ENCODE peak calls at places on chromosome 17, in six cellular contexts. T, N, G, M, K and J are unnamed samples.

GRCh38 chr17:17710728-17711541 is 29.7 kb downstream of the RAI1 start:
- DNase-seq in T (no peak), N (no peak), G (no peak), M (no peak), K (peak), J (peak)

GRCh38 chr17:28018439-28019070 is 23.9 kb upstream of the NLK start:
- DNase-seq in T (no peak), N (no peak), G (peak), M (no peak), K (no peak), J (no peak)

GRCh38 chr17:71080937-71081336 is 911.6 kb downstream of the KCNJ2 start:
- DNase-seq in T (no peak), N (no peak), G (no peak), M (no peak), K (no peak), J (no peak)

GRCh38 chr17:68152161-68152571 is 95.7 kb upstream of the AMZ2 start:
- DNase-seq in T (no peak), N (no peak), G (no peak), M (no peak), K (peak), J (no peak)

GRCh38 chr17:53950207-53950857 is 127.6 kb downstream of the KIF2B start:
- DNase-seq in T (no peak), N (no peak), G (no peak), M (no peak), K (no peak), J (peak)

GRCh38 chr17:83153681-83154310 is 74.4 kb downstream of the METRNL start:
- DNase-seq in T (no peak), N (peak), G (no peak), M (peak), K (no peak), J (no peak)

GRCh38 chr17:48728232-48729231 is at the start of gene HOXB13:
- DNase-seq in T (peak), N (no peak), G (peak), M (no peak), K (peak), J (peak)

GRCh38 chr17:80064696-80065095 is 28.3 kb downstream of the CCDC40 start:
- DNase-seq in T (no peak), N (no peak), G (no peak), M (no peak), K (peak), J (no peak)

GRCh38 chr17:47077576-47077975 is 98.5 kb upstream of the RPRML start:
- DNase-seq in T (no peak), N (no peak), G (no peak), M (no peak), K (no peak), J (no peak)

GRCh38 chr17:81993726-81994592 is 16.5 kb downstream of the ASPSCR1 start:
- DNase-seq in T (peak), N (no peak), G (no peak), M (no peak), K (peak), J (no peak)

GRCh38 chr17:19345067-19345460 is 17.5 kb downstream of the B9D1 start:
- DNase-seq in T (no peak), N (peak), G (no peak), M (no peak), K (no peak), J (no peak)

GRCh38 chr17:80376531-80376930 is 38.4 kb upstream of the ENDOV start:
- DNase-seq in T (no peak), N (peak), G (no peak), M (no peak), K (no peak), J (no peak)

GRCh38 chr17:73588291-73589095 is 55.8 kb downstream of the SDK2 start:
- DNase-seq in T (peak), N (no peak), G (no peak), M (no peak), K (no peak), J (no peak)

GRCh38 chr17:75524971-75525805 is at the start of gene LLGL2:
- DNase-seq in T (peak), N (peak), G (peak), M (no peak), K (peak), J (peak)
- TF ChIP-seq CTCF in T (no peak), N (peak), G (peak), M (peak), K (no peak), J (no peak)

GRCh38 chr17:31444026-31444425 is 52.6 kb downstream of the RAB11FIP4 start:
- DNase-seq in T (no peak), N (no peak), G (no peak), M (no peak), K (no peak), J (no peak)

GRCh38 chr17:31449746-31450145 is 58.3 kb downstream of the RAB11FIP4 start:
- DNase-seq in T (no peak), N (no peak), G (no peak), M (no peak), K (no peak), J (no peak)

GRCh38 chr17:31448467-31449077 is 57.1 kb downstream of the RAB11FIP4 start:
- DNase-seq in T (no peak), N (no peak), G (no peak), M (no peak), K (no peak), J (no peak)

GRCh38 chr17:31443386-31443785 is 51.9 kb downstream of the RAB11FIP4 start:
- DNase-seq in T (no peak), N (peak), G (no peak), M (no peak), K (peak), J (no peak)

DNA sequence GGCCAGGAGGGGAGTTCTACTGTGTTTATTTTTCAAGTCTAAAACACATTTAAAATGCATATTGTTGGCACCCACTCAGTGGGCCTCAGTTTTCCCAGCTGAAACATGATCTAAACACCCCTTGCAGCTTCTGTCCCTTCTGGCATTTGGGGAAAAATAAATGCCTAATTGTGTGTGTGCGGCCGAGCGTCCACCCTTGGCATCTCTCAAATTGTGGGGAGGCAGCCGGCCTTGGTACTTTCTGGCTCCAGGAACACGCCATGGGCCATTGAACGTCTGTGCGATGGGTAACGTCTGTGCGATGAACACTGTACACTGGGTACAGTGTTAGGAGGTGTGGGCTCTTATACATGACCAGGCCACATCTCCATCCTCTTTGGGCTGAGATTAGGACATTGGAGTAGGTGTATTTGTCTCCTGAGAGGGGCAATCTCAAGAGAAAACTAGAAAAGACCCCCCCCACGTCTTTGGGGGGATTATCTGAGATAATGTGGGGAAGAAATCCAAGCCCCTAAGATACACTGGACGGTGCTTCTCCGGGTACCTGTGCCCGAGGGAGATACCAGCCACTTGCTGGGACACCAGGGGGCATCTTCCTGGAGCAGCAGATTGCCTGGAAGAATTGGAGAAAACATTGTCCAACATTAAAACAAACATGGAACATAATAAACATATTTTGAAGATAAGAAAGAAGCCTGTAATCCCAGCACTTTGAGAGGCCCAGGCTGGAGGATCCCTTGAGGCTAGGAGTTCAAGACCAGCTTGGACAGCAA is 54.9 kb downstream of the RAB11FIP4 start:
- DNase-seq in T (no peak), N (no peak), G (no peak), M (no peak), K (no peak), J (no peak)
- TF ChIP-seq CTCF in T (no peak), N (no peak), G (peak), M (no peak), K (no peak), J (no peak)

GRCh38 chr17:21288581-21289017 is 4.1 kb downstream of the MAP2K3 start:
- DNase-seq in T (no peak), N (no peak), G (no peak), M (no peak), K (peak), J (no peak)
- TF ChIP-seq CTCF in T (no peak), N (no peak), G (peak), M (no peak), K (no peak), J (no peak)

GRCh38 chr17:36673068-36673467 is 71.7 kb downstream of the MRM1 start:
- DNase-seq in T (no peak), N (no peak), G (no peak), M (no peak), K (no peak), J (no peak)

GRCh38 chr17:36665417-36665816 is 64.0 kb downstream of the MRM1 start:
- DNase-seq in T (no peak), N (no peak), G (no peak), M (no peak), K (no peak), J (no peak)

GRCh38 chr17:36671144-36671543 is 69.8 kb downstream of the MRM1 start:
- DNase-seq in T (no peak), N (no peak), G (no peak), M (no peak), K (no peak), J (no peak)

GRCh38 chr17:36668824-36669223 is 67.4 kb downstream of the MRM1 start:
- DNase-seq in T (no peak), N (no peak), G (no peak), M (no peak), K (no peak), J (no peak)

DNA sequence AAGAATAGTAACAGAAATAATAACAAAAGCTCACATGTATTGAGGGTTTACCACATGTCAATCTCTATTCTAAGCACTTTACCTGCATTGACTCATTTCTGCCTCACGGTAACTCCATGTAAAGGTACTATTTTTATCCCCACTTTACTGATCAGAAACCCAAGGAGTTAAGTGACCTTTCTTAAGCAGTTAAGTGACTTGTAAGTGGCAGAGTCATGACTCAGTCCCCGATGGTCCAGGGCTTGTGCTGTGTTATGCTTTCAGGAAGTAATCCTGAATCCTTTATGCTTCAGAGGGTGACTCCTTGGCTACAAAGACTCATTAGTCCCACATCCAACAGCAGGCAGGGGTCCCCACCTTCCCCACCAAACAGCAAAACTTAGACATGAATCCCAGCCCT is 66.5 kb downstream of the MRM1 start:
- DNase-seq in T (no peak), N (no peak), G (no peak), M (no peak), K (no peak), J (no peak)
- TF ChIP-seq CTCF in T (no peak), N (no peak), G (no peak), M (no peak), K (no peak), J (no peak)

GRCh38 chr17:50806141-50806643 is 29.2 kb upstream of the WFIKKN2 start:
- DNase-seq in T (no peak), N (no peak), G (no peak), M (no peak), K (no peak), J (no peak)
- TF ChIP-seq CTCF in T (no peak), N (no peak), G (no peak), M (no peak), K (no peak), J (no peak)

GRCh38 chr17:49764559-49765180 is 739 bp upstream of the FAM117A start:
- DNase-seq in T (no peak), N (no peak), G (no peak), M (no peak), K (no peak), J (no peak)
- TF ChIP-seq CTCF in T (no peak), N (no peak), G (no peak), M (no peak), K (no peak), J (no peak)

DNA sequence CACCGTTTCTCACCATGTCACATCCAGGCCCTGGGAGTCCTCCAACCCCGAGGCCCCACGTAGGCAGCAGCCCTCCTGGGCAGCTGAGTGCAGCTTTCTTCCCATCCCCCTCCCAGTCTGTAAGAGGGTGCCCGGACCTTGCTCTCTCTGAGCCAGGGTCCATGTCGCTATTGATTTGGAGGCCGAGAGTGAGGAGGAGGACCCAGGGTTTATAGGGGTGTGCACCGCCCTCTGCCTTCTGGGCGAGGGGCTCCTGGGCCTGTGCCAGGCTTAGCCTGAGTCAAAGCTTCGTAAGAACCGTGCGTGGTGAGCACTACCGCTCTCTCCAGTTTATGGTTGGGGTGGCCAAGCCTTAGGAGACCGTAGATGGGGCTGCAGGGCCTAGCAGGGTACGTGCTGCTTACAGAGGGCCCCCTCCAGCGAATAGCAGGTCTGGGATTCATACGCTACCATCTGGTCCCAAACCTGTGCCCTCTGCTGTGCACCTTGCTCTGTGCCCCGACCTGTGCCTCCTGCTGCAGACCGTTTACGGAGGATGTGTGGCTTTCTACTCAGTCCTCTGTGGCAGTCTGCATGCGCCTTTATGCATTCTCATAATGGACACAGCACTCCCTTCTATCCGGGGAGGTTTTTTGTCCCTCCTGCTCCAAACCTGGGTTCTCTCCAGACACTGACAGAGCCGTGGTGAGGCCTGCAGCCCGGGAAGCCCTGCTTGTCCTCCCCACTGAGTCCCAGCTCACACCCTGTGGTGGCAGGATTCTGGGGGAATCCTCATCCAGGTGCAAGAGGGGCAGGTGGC is 54.7 kb downstream of the PGS1 start:
- DNase-seq in T (no peak), N (no peak), G (no peak), M (no peak), K (no peak), J (no peak)
- TF ChIP-seq CTCF in T (no peak), N (no peak), G (no peak), M (no peak), K (no peak), J (no peak)

DNA sequence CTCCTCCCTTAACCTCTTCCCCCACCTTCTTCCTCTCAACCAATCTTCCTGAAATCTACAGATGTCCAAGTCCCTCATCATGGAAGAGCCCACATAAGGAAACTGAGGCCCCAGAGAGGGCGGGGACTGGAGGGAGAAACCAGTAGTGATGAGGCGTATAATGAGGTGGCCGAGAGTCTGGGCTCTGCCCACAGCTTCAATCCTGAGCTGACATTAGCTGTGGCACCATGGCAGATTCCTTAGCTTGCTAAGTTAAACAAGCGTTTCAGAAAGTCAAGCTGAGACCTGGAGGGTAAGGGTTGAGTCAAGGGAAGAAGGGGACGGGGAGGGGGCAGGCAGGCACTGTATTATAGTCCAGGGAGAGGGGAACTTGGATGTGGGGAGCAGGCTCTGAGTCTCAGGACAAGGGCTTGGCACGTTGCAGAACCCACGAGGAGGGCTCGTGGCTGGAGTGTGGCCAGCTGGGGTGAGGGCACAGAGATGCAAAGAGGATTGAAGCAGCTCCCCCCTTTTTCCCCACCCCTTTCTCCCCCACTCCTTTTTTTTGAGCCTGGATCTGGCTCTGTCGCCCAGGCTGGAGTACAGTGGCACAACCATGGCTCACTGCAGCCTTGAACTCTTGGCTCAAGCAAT is 13.3 kb downstream of the ARHGAP23 start:
- DNase-seq in T (no peak), N (no peak), G (peak), M (no peak), K (no peak), J (no peak)
- TF ChIP-seq CTCF in T (no peak), N (no peak), G (no peak), M (no peak), K (no peak), J (no peak)

GRCh38 chr17:32335647-32336046 is 6.3 kb downstream of the C17orf75 start:
- DNase-seq in T (no peak), N (no peak), G (no peak), M (no peak), K (no peak), J (no peak)

GRCh38 chr17:32345953-32346600 is 3.9 kb upstream of the ZNF207 start:
- DNase-seq in T (no peak), N (no peak), G (no peak), M (no peak), K (no peak), J (no peak)

GRCh38 chr17:32341857-32342602 is at the start of gene C17orf75:
- DNase-seq in T (peak), N (peak), G (peak), M (peak), K (peak), J (peak)

GRCh38 chr17:32342603-32343325 is 791 bp upstream of the C17orf75 start:
- DNase-seq in T (no peak), N (no peak), G (no peak), M (no peak), K (no peak), J (no peak)

GRCh38 chr17:32341141-32341856 is 674 bp downstream of the C17orf75 start:
- DNase-seq in T (no peak), N (no peak), G (no peak), M (no peak), K (no peak), J (no peak)
- TF ChIP-seq CTCF in T (no peak), N (no peak), G (no peak), M (no peak), K (no peak), J (no peak)

DNA sequence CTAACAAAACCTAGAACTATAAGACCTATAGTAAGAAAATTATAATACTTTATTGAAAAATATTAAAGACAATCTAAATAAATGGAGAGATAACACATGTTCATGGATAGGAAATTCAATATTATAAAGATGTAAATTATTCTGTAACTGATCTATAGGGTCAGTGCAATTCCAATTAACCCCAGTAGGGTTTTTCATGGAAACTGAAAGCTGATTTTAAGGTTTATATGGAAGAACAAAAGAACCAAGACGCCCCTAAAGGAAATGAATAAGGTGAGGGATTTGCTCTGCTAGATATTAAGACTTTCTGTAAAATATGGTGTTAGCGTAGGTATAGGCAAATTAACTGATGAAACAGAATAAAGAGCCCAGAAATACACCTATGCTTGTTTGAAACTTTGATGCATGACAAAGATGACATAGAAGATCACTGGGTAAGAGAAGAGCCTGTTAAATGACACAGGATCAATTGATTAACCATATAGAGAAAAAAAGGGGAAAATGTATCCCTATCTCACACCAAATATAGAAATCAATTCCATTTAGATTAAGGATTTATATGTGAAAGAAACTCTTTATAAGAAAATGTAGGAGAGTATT is 3.0 kb downstream of the ICAM2 start:
- DNase-seq in T (no peak), N (no peak), G (no peak), M (no peak), K (no peak), J (no peak)
- TF ChIP-seq CTCF in T (peak), N (peak), G (peak), M (no peak), K (no peak), J (peak)